ENCODE peak calls at places on chromosome 9, in six cellular contexts. C, J, M, H, Z and K are unnamed samples.
A peak's percentile ranks its signal among the peaks of the same experiment; 100 is the strongest.

GRCh38 chr9:121226186-121226585 is 24.5 kb upstream of the RAB14 start:
- DNase-seq in Z (no peak), J (no peak), M (no peak), H (peak; percentile 46), C (no peak), K (no peak)

GRCh38 chr9:135718616-135719015 is 16.6 kb downstream of the KCNT1 start:
- DNase-seq in C (no peak), J (no peak), Z (no peak), H (peak; percentile 35), M (no peak), K (peak; percentile 51)

GRCh38 chr9:16207161-16207560 is 654.3 kb downstream of the CCDC171 start:
- DNase-seq in M (no peak), Z (no peak), H (peak; percentile 51), J (peak; percentile 78), C (no peak), K (peak; percentile 34)

GRCh38 chr9:137294684-137295312 is 7.3 kb downstream of the NRARP start:
- DNase-seq in Z (no peak), H (peak; percentile 23), C (peak; percentile 51), M (no peak), J (no peak), K (no peak)

GRCh38 chr9:76905661-76905983 is 292 bp downstream of the PRUNE2 start:
- DNase-seq in C (no peak), Z (no peak), J (no peak), H (no peak), M (no peak), K (no peak)

GRCh38 chr9:124206391-124206790 is 51.4 kb upstream of the NEK6 start:
- DNase-seq in J (no peak), Z (no peak), M (no peak), H (no peak), C (no peak), K (no peak)

GRCh38 chr9:89555426-89556375 is 49.1 kb upstream of the GADD45G start:
- DNase-seq in C (no peak), Z (no peak), J (peak; percentile 95), H (peak; percentile 76), M (no peak), K (peak; percentile 67)

GRCh38 chr9:34372598-34373011 is 4.1 kb downstream of the MYORG start:
- DNase-seq in H (no peak), C (no peak), J (no peak), M (no peak), Z (no peak), K (no peak)

GRCh38 chr9:78963911-78964310 is 607.9 kb upstream of the TLE4 start:
- DNase-seq in H (no peak), C (no peak), Z (no peak), J (no peak), M (no peak), K (no peak)

GRCh38 chr9:111036068-111036789 is 2.0 kb downstream of the LPAR1 start:
- DNase-seq in J (no peak), Z (no peak), C (peak; percentile 18), H (peak; percentile 70), M (no peak), K (peak; percentile 58)

GRCh38 chr9:124016152-124017063 is 4.8 kb downstream of the LHX2 start:
- DNase-seq in M (no peak), Z (no peak), C (no peak), J (no peak), H (no peak), K (no peak)

GRCh38 chr9:129989740-129990139 is 53.2 kb downstream of the FNBP1 start:
- DNase-seq in H (peak; percentile 44), Z (no peak), M (no peak), J (no peak), C (no peak), K (peak; percentile 29)

GRCh38 chr9:117541192-117541591 is 126.3 kb upstream of the ASTN2 start:
- DNase-seq in C (no peak), M (no peak), Z (no peak), H (no peak), J (no peak), K (no peak)

GRCh38 chr9:88987646-88988045 is 3.6 kb upstream of the S1PR3 start:
- DNase-seq in C (no peak), M (no peak), Z (no peak), H (no peak), J (no peak), K (no peak)

GRCh38 chr9:14251146-14252071 is 62.5 kb downstream of the NFIB start:
- DNase-seq in H (peak; percentile 96), Z (no peak), M (no peak), J (no peak), C (peak; percentile 92), K (peak; percentile 74)

GRCh38 chr9:99971410-99971809 is 65.0 kb downstream of the STX17 start:
- DNase-seq in J (no peak), Z (no peak), C (no peak), H (no peak), M (no peak), K (no peak)

GRCh38 chr9:85172001-85172978 is 502.8 kb downstream of the NTRK2 start:
- DNase-seq in J (peak; percentile 17), M (no peak), C (no peak), Z (no peak), H (peak; percentile 51), K (no peak)

GRCh38 chr9:3969846-3970245 is 330.0 kb downstream of the GLIS3 start:
- DNase-seq in Z (no peak), J (no peak), C (no peak), M (no peak), H (peak; percentile 38), K (no peak)

GRCh38 chr9:14310247-14310646 is 3.7 kb downstream of the NFIB start:
- DNase-seq in Z (no peak), M (no peak), J (no peak), H (no peak), C (no peak), K (no peak)

GRCh38 chr9:135919318-135919717 is 12.0 kb upstream of the CAMSAP1 start:
- DNase-seq in Z (no peak), C (no peak), J (no peak), M (no peak), H (no peak), K (no peak)

GRCh38 chr9:109447329-109448076 is 50.6 kb downstream of the PTPN3 start:
- DNase-seq in M (no peak), H (no peak), J (peak; percentile 90), C (no peak), Z (no peak), K (no peak)

GRCh38 chr9:36971935-36972488 is 62.1 kb downstream of the PAX5 start:
- DNase-seq in Z (no peak), H (no peak), M (no peak), J (no peak), C (no peak), K (no peak)

GRCh38 chr9:3299872-3300271 is 225.9 kb downstream of the RFX3 start:
- DNase-seq in M (no peak), C (no peak), H (no peak), Z (no peak), J (no peak), K (no peak)

GRCh38 chr9:111945216-111945615 is 48.6 kb downstream of the UGCG start:
- DNase-seq in M (no peak), J (no peak), Z (no peak), C (no peak), H (peak; percentile 73), K (peak; percentile 74)

GRCh38 chr9:131640438-131641181 is 95.3 kb downstream of the PRRT1B start:
- DNase-seq in M (no peak), C (no peak), Z (no peak), H (no peak), J (no peak), K (no peak)